ENCODE peak calls at places on chromosome X, in eight cellular contexts. B is lower lobe of right lung, Y is dorsolateral prefrontal cortex, G is GM23338, I is choroid plexus epithelial cell, V is mucosa of descending colon, Z is heart right ventricle, U is HCT116. C is an unnamed sample.

GRCh38 chrX:154505726-154506125 is 10.3 kb downstream of the FAM3A start:
- DNase-seq in B (no peak), Y (no peak), G (no peak), I (peak; percentile 65), V (no peak), Z (no peak), U (no peak), C (no peak)

GRCh38 chrX:111131572-111131971 is 35.6 kb downstream of the PAK3 start:
- DNase-seq in B (no peak), Y (no peak), G (no peak), I (peak; percentile 2), V (no peak), Z (no peak), U (no peak), C (no peak)

GRCh38 chrX:116827063-116827462 is 364.3 kb upstream of the CT83 start:
- DNase-seq in B (no peak), Y (no peak), G (no peak), I (no peak), V (no peak), Z (no peak), U (no peak), C (no peak)

GRCh38 chrX:120549483-120550452 is 11.0 kb downstream of the CUL4B start:
- DNase-seq in B (no peak), Y (no peak), G (no peak), I (peak; percentile 93), V (no peak), Z (no peak), U (peak; percentile 83), C (peak; percentile 53)

GRCh38 chrX:149871940-149872339 is 9.0 kb upstream of the MAGEA8 start:
- DNase-seq in B (no peak), Y (no peak), G (peak; percentile 55), I (peak; percentile 11), V (peak; percentile 50), Z (peak; percentile 3), U (peak; percentile 10), C (peak; percentile 79)

GRCh38 chrX:16436348-16437188 is 213.4 kb upstream of the S100G start:
- DNase-seq in B (peak; percentile 51), Y (peak; percentile 45), G (peak; percentile 79), I (peak; percentile 78), V (no peak), Z (peak; percentile 67), U (peak; percentile 65), C (peak; percentile 78)

GRCh38 chrX:41677661-41678060 is 11.1 kb upstream of the GPR34 start:
- DNase-seq in B (no peak), Y (no peak), G (no peak), I (peak; percentile 49), V (no peak), Z (no peak), U (no peak), C (no peak)

GRCh38 chrX:134735015-134735414 is 76.7 kb upstream of the PLAC1 start:
- DNase-seq in B (no peak), Y (no peak), G (no peak), I (no peak), V (no peak), Z (no peak), U (no peak), C (no peak)

GRCh38 chrX:49183701-49184281 is 2.4 kb downstream of the PRICKLE3 start:
- DNase-seq in B (no peak), Y (no peak), G (no peak), I (no peak), V (peak; percentile 62), Z (no peak), U (no peak), C (no peak)

GRCh38 chrX:131040781-131041180 is 17.4 kb upstream of the ARHGAP36 start:
- DNase-seq in B (no peak), Y (no peak), G (no peak), I (no peak), V (no peak), Z (no peak), U (no peak), C (no peak)

GRCh38 chrX:2330910-2331309 is 169.9 kb downstream of the DHRSX start:
- DNase-seq in B (no peak), Y (no peak), G (no peak), I (no peak), V (no peak), Z (no peak), U (no peak), C (no peak)

GRCh38 chrX:118660085-118660484 is 67.3 kb upstream of the IL13RA1 start:
- DNase-seq in B (no peak), Y (no peak), G (no peak), I (no peak), V (no peak), Z (no peak), U (no peak), C (no peak)

GRCh38 chrX:115906881-115907280 is 263.7 kb upstream of the AGTR2 start:
- DNase-seq in B (no peak), Y (no peak), G (no peak), I (no peak), V (no peak), Z (no peak), U (no peak), C (no peak)

GRCh38 chrX:32118832-32119231 is 1047.0 kb upstream of the FTHL17 start:
- DNase-seq in B (no peak), Y (no peak), G (no peak), I (no peak), V (no peak), Z (no peak), U (no peak), C (no peak)

GRCh38 chrX:64191281-64192010 is 14.1 kb downstream of the AMER1 start:
- DNase-seq in B (no peak), Y (no peak), G (no peak), I (no peak), V (no peak), Z (no peak), U (no peak), C (no peak)

GRCh38 chrX:51837926-51838325 is 55.5 kb upstream of the MAGED1 start:
- DNase-seq in B (no peak), Y (no peak), G (no peak), I (peak; percentile 76), V (no peak), Z (peak; percentile 22), U (no peak), C (no peak)

GRCh38 chrX:105872921-105873320 is 50.6 kb downstream of the NRK start:
- DNase-seq in B (no peak), Y (no peak), G (no peak), I (no peak), V (no peak), Z (peak; percentile 6), U (no peak), C (no peak)

GRCh38 chrX:2934715-2935363 is 5.7 kb upstream of the ARSD start:
- DNase-seq in B (no peak), Y (no peak), G (no peak), I (no peak), V (no peak), Z (no peak), U (no peak), C (no peak)

GRCh38 chrX:149641432-149641831 is 9.8 kb upstream of the TMEM185A start:
- DNase-seq in B (no peak), Y (no peak), G (no peak), I (no peak), V (no peak), Z (no peak), U (no peak), C (no peak)

GRCh38 chrX:110086916-110087484 is 84.1 kb downstream of the TMEM164 start:
- DNase-seq in B (no peak), Y (no peak), G (peak; percentile 8), I (peak; percentile 93), V (no peak), Z (no peak), U (peak; percentile 59), C (no peak)

GRCh38 chrX:39750246-39750790 is 347.4 kb downstream of the BCOR start:
- DNase-seq in B (no peak), Y (no peak), G (no peak), I (no peak), V (no peak), Z (no peak), U (no peak), C (no peak)

GRCh38 chrX:18769812-18770573 is 62.5 kb downstream of the PPEF1 start:
- DNase-seq in B (no peak), Y (no peak), G (no peak), I (no peak), V (no peak), Z (no peak), U (no peak), C (no peak)

DNA sequence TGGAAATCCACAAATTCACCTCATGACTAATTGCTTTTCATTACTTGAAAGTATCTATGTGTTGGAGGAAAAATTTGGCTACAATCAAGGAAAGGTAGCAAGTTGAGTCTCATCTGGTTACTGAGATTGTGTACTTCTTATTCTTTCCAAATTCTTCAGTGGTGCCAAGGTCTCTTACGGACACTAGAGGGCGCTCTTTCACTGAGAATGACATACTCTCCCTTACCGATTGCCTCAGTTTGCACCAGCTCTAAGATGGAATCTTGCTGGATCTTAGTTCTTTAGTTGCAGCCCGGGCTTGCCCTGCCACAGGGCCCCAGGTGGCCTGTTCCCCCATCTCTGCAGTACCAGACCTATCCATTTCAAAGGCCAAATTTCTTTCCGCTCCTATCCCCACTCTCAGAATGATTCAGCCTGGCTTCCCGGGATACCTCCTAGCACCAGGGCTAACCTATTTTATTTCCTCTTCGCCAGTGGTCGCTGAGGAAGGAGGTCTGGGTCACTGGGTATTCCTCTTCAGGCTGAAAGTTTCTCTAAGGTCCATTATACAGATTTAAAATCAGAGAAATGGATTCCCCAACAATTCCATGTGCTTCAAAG is 24.6 kb upstream of the GPR50 start:
- DNase-seq in B (no peak), Y (no peak), G (peak; percentile 66), I (peak; percentile 72), V (no peak), Z (peak; percentile 6), U (peak; percentile 13), C (peak; percentile 29)
- TF ChIP-seq CTCF in B (peak; percentile 69), Y (peak; percentile 80), G (peak; percentile 68), I (peak; percentile 77), V (peak; percentile 16), Z (peak; percentile 80), U (peak; percentile 72), C (peak; percentile 58)

DNA sequence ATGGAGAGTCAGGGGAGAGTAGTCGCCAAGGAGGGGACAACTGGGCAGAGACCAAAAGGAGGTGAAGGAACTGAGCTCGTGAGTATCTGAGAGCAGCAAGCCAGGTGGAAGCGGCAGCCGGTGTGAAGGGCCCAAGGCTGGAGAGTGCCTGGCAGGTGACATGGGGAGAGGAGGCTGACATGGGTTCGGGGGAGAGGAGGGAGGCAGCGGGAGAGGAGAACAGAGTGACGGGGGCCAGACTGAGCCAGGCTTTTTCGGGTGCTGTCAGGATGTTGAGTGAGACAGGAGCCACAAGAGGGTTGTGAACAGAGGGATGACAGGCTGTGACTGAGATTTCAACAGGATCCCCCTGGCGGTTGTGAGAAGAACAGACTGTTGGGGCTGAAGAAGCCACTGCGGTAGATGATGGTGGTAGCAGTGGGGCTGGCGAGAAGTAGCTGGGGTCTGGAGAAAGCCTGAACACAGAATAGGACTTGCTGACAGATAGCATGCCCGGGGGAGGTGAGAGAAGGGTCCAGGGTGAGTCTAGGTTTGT is 5.7 kb downstream of the ELK1 start:
- DNase-seq in B (no peak), Y (no peak), G (peak; percentile 73), I (peak; percentile 57), V (no peak), Z (no peak), U (no peak), C (no peak)
- TF ChIP-seq CTCF in B (peak; percentile 19), Y (peak; percentile 58), G (peak; percentile 40), I (peak; percentile 57), V (no peak), Z (peak; percentile 40), U (peak; percentile 14), C (no peak)

GRCh38 chrX:28910501-28910900 is 323.3 kb downstream of the IL1RAPL1 start:
- DNase-seq in B (no peak), Y (no peak), G (no peak), I (peak; percentile 25), V (no peak), Z (no peak), U (no peak), C (no peak)
- TF ChIP-seq CTCF in B (no peak), Y (no peak), G (no peak), I (no peak), V (no peak), Z (no peak), U (no peak), C (no peak)

GRCh38 chrX:153414838-153415552 is 3.7 kb downstream of the ZFP92 start:
- DNase-seq in B (peak; percentile 47), Y (no peak), G (no peak), I (peak; percentile 31), V (no peak), Z (no peak), U (no peak), C (no peak)
- TF ChIP-seq CTCF in B (no peak), Y (no peak), G (no peak), I (no peak), V (no peak), Z (no peak), U (no peak), C (no peak)